ENCODE peak calls at places on chromosomes 12 and 14, in nine cellular contexts. B is lung; L is CD4-positive, alpha-beta memory T cell; H is thoracic aorta; Z is neuronal stem cell; Y is mesendoderm; A is lower lobe of right lung; F is upper lobe of right lung; K is esophagus muscularis mucosa. R is an unnamed sample.

GRCh38 chr12:100868487-100868886 is 73.9 kb downstream of the ANO4 start:
- DNase-seq in H (no peak), L (no peak), K (no peak), Z (no peak), A (no peak), Y (peak; percentile 40), F (no peak), B (no peak), R (no peak)

GRCh38 chr12:52741378-52742195 is 35.6 kb downstream of the KRT76 start:
- DNase-seq in F (peak; percentile 72), L (peak; percentile 38), K (no peak), A (peak; percentile 61), H (no peak), B (peak; percentile 50), Y (peak; percentile 79), Z (peak; percentile 83), R (peak; percentile 18)

GRCh38 chr12:15278816-15279658 is 43.3 kb upstream of the PTPRO start:
- DNase-seq in K (peak; percentile 93), H (peak; percentile 79), B (peak; percentile 85), Z (no peak), Y (no peak), F (peak; percentile 91), L (no peak), A (peak; percentile 89), R (peak; percentile 39)

GRCh38 chr12:15289192-15289591 is 33.1 kb upstream of the PTPRO start:
- DNase-seq in Z (no peak), F (no peak), B (no peak), Y (no peak), H (no peak), K (no peak), L (no peak), A (no peak), R (no peak)

GRCh38 chr12:30822385-30823139 is 67.8 kb upstream of the CAPRIN2 start:
- DNase-seq in K (no peak), A (peak; percentile 76), B (peak; percentile 81), H (no peak), Y (peak; percentile 76), F (peak; percentile 88), Z (peak; percentile 35), L (peak; percentile 35), R (no peak)

GRCh38 chr14:22753586-22753985 is 12.9 kb upstream of the OXA1L start:
- DNase-seq in Z (no peak), Y (no peak), B (no peak), K (no peak), F (no peak), A (no peak), H (no peak), L (no peak), R (no peak)

GRCh38 chr12:68352067-68352466 is 19.9 kb upstream of the MDM1 start:
- DNase-seq in B (no peak), Z (no peak), A (no peak), H (no peak), K (no peak), Y (peak; percentile 22), L (no peak), F (no peak), R (no peak)

GRCh38 chr12:64457923-64458322 is 6.0 kb downstream of the TBK1 start:
- DNase-seq in K (no peak), L (no peak), F (no peak), Y (no peak), B (no peak), A (no peak), Z (no peak), H (no peak), R (no peak)

GRCh38 chr14:104082807-104083206 is 2.7 kb upstream of the ASPG start:
- DNase-seq in Z (no peak), H (no peak), A (peak; percentile 66), B (peak; percentile 65), Y (no peak), L (no peak), F (peak; percentile 80), K (no peak), R (no peak)

GRCh38 chr12:104011265-104011664 is 38.7 kb downstream of the GLT8D2 start:
- DNase-seq in B (no peak), Z (no peak), Y (no peak), A (no peak), H (no peak), K (no peak), L (no peak), F (no peak), R (no peak)

GRCh38 chr14:77026166-77026929 is 2.2 kb downstream of the IRF2BPL start:
- DNase-seq in B (no peak), K (no peak), H (no peak), Z (peak; percentile 30), F (peak; percentile 82), L (no peak), Y (peak; percentile 61), A (peak; percentile 65), R (no peak)

GRCh38 chr12:11978985-11979384 is 91.8 kb upstream of the BCL2L14 start:
- DNase-seq in F (no peak), L (no peak), A (no peak), K (no peak), H (no peak), Z (no peak), Y (no peak), B (no peak), R (no peak)

GRCh38 chr12:53172352-53172751 is 8.2 kb upstream of the ZNF740 start:
- DNase-seq in A (no peak), Y (no peak), F (no peak), H (no peak), B (no peak), K (no peak), L (no peak), Z (no peak), R (no peak)

GRCh38 chr12:13348464-13348863 is 151.9 kb downstream of the EMP1 start:
- DNase-seq in F (no peak), Z (no peak), H (no peak), B (no peak), Y (peak; percentile 41), L (no peak), A (no peak), K (no peak), R (no peak)

GRCh38 chr14:35362441-35362840 is 42.1 kb downstream of the NFKBIA start:
- DNase-seq in K (no peak), F (no peak), B (no peak), Z (no peak), H (no peak), L (no peak), A (peak; percentile 14), Y (no peak), R (no peak)
- H3K27ac ChIP-seq in K (no peak overlapping the region), F (no peak overlapping the region), B (no peak overlapping the region), Z (no peak overlapping the region), H (no peak overlapping the region), L (no peak overlapping the region), A (peak overlapping the region; percentile 41), Y (no peak overlapping the region), R (no peak overlapping the region)

DNA sequence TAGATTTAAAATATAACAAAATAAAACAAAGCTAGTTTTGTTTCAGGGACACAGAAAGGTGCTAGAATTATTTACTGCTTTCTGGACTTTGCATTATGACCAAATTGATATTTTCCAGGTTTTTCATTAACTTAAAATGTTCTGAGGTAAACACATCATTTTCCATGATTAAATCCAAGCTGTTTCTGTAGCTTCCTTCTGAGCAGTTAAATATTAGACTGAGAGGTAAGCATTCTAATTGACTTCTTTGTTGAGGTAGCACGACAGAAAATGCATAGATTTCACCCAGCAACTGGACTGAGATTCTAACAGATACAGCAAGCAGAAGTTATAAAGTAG is 98.3 kb downstream of the BMP4 start:
- DNase-seq in H (no peak), A (no peak), Z (no peak), L (no peak), F (no peak), Y (no peak), K (no peak), B (no peak), R (no peak)
- H3K27ac ChIP-seq in H (no peak overlapping the region), A (no peak overlapping the region), Z (no peak overlapping the region), L (no peak overlapping the region), F (no peak overlapping the region), Y (no peak overlapping the region), K (no peak overlapping the region), B (no peak overlapping the region), R (no peak overlapping the region)

DNA sequence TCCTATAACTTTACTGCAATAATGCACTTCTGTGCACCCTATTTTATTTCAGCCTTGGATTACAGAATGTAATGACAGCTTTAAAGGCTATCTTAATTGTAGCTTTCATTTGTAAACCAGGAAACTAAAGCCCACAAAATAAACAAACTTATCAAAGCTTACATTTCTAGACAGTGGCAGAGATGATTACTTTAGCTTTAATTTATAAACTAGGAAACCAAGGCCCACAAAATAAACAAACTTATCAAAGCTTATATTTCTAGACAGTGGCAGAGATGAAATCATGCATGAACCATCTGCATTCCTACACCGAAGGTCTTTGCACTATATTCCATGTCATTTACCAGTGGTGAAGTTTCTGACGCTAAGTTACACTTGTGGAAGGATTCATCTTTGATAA is 74.4 kb downstream of the PRKD1 start:
- DNase-seq in H (no peak), B (no peak), Y (no peak), F (no peak), Z (no peak), K (no peak), A (no peak), L (no peak), R (no peak)
- H3K27ac ChIP-seq in H (no peak overlapping the region), B (no peak overlapping the region), Y (no peak overlapping the region), F (no peak overlapping the region), Z (no peak overlapping the region), K (no peak overlapping the region), A (no peak overlapping the region), L (no peak overlapping the region), R (no peak overlapping the region)

GRCh38 chr14:91330111-91330696 is 85.7 kb upstream of the GPR68 start:
- DNase-seq in Y (no peak), K (no peak), A (peak; percentile 81), F (peak; percentile 82), Z (no peak), L (no peak), H (no peak), B (peak; percentile 50), R (no peak)

GRCh38 chr14:91333640-91334039 is 84.0 kb downstream of the CCDC88C start:
- DNase-seq in H (no peak), Z (no peak), L (no peak), A (no peak), F (no peak), K (no peak), B (no peak), Y (no peak), R (no peak)

GRCh38 chr14:91331761-91332447 is 85.7 kb downstream of the CCDC88C start:
- DNase-seq in A (peak; percentile 82), F (peak; percentile 84), Z (no peak), Y (no peak), H (no peak), B (peak; percentile 54), K (no peak), L (no peak), R (no peak)

GRCh38 chr14:91330846-91331245 is 86.3 kb upstream of the GPR68 start:
- DNase-seq in A (no peak), H (no peak), Z (no peak), Y (no peak), L (no peak), B (no peak), K (no peak), F (no peak), R (no peak)

DNA sequence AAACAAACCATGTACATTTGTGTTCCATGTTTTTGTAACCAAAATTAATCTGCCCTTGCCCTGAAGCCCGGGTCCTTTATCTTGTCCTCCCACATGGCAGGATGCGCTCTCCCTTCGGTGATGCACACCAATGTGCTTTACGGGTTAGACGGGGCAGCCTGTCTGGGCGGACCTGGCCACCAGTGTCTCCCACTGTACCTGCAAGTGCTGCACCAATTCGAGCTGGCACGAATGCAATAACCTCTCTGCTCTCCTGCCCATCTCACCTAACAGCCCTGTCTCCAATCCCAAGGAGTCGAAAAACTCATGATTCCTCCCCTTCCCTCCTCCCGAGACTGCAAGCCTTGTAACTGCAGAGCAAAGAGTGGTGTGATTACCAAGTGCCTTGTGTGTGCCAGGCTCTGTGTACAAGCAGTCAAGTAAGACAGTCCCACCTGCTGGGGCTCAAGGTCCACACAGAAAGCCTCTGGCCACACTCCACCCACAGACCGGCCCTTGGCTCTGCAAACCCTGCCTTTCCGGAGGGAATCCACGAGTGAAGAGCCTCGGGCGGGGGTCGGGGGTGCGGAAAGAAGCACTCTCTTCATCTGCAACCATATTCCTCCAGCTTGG is 85.1 kb downstream of the CCDC88C start:
- DNase-seq in A (no peak), F (no peak), K (no peak), Y (no peak), H (no peak), L (no peak), B (no peak), Z (no peak), R (no peak)
- H3K27ac ChIP-seq in A (no peak overlapping the region), F (no peak overlapping the region), K (no peak overlapping the region), Y (no peak overlapping the region), H (no peak overlapping the region), L (peak overlapping the region; percentile 45), B (no peak overlapping the region), Z (no peak overlapping the region), R (no peak overlapping the region)

R was measured in SK-N-MC.